ENCODE peak calls at places on chromosomes 13 and 19, in five cellular contexts. I, R, B, Y and T are unnamed samples.

GRCh38 chr19:42441047-42441440 is 1.7 kb downstream of the CXCL17 start:
- DNase-seq in I (no peak), R (no peak), B (peak), Y (no peak), T (no peak)

GRCh38 chr13:46492946-46493345 is 60.0 kb upstream of the LRCH1 start:
- DNase-seq in I (peak), R (peak), B (peak), Y (peak), T (no peak)

GRCh38 chr19:1455336-1456120 is 5.6 kb downstream of the APC2 start:
- DNase-seq in I (peak), R (peak), B (peak), Y (peak), T (no peak)

GRCh38 chr13:53311561-53311960 is 282.9 kb downstream of the OLFM4 start:
- DNase-seq in I (no peak), R (peak), B (no peak), Y (no peak), T (peak)

GRCh38 chr19:31154021-31154420 is 195.2 kb downstream of the TSHZ3 start:
- DNase-seq in I (no peak), R (no peak), B (peak), Y (no peak), T (no peak)

GRCh38 chr13:85853901-85854663 is 54.9 kb upstream of the SLITRK6 start:
- DNase-seq in I (no peak), R (no peak), B (no peak), Y (no peak), T (no peak)

GRCh38 chr19:33285441-33285927 is 16.9 kb downstream of the CEBPA start:
- DNase-seq in I (no peak), R (no peak), B (no peak), Y (no peak), T (no peak)

GRCh38 chr13:39263531-39263930 is 225.3 kb downstream of the NHLRC3 start:
- DNase-seq in I (no peak), R (no peak), B (no peak), Y (no peak), T (no peak)

GRCh38 chr13:71218960-71219359 is 648.0 kb downstream of the DACH1 start:
- DNase-seq in I (no peak), R (peak), B (peak), Y (peak), T (no peak)

GRCh38 chr19:51136333-51136732 is 5.8 kb upstream of the SIGLEC7 start:
- DNase-seq in I (no peak), R (no peak), B (no peak), Y (no peak), T (no peak)

DNA sequence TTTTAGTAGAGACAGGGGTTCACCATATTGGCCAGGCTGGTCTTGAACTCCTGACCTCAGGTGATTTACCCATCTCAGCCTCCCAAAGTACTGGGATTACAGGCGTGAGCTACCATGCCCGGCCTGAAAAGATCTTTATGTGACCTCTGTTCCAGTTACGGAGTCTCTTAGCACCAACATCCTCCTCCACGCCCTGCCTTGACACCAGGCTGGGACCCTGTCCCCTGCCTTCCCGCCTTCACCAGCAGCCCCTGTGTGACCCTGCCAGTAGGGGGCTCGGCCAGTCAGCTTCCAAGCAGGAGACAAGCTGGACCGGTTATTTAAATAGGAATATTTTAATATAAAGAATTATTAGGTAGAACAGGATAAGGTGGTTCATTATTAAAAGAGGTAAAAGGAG is 54.2 kb downstream of the GPR12 start:
- DNase-seq in I (no peak), R (no peak), B (no peak), Y (no peak), T (no peak)
- TF ChIP-seq CTCF in I (no peak), R (peak), B (no peak), Y (no peak), T (no peak)

DNA sequence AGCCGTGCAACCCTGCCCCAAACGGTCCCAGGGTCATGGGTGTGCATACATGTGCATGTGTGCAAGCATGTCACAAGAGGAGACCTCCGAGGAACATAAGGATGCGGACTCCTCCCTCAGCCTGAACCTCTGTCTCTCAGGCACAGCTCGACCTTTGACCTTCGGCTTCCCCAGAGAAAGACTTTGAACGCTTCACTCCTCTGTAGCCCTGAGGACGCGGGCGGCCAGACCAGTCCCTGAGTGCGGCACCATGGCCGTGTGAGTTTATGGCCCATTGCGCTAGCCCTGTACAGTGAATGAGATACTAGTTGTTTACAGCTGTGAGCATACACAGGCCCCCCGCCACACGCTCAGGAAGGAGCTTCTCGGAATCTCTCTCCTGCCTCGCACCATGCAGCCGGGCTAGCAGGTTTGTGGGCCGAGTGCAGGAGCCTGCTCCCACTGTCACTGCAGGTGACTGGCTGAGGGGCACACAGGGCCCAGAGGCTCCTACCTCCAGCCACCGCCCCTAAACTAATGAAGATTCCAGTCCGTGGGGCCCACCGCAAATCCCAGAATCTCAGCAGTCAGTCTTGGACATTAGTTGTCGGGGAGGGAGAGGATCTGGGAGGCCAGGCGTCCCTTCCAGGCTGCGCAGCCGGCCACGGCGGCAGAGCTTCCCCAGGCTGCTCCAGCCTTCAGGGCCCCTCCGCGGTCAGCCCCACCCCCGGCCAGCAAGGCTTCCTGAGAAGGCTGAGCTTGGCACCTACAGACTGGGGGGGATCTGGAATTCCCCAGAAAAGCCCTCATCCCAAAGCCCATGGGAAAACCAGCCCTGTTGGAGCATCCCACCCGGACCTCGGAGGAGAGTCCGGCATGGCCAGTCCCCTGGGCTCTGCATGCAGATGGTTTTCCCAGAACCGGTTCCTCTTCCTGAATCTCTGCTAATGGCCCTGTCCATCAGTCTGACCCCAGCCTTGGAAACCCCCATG is 10.6 kb downstream of the RASA3 start:
- DNase-seq in I (no peak), R (peak), B (no peak), Y (no peak), T (no peak)
- H3K4me3 ChIP-seq in I (no peak), R (no peak), B (no peak), Y (no peak), T (no peak)

DNA sequence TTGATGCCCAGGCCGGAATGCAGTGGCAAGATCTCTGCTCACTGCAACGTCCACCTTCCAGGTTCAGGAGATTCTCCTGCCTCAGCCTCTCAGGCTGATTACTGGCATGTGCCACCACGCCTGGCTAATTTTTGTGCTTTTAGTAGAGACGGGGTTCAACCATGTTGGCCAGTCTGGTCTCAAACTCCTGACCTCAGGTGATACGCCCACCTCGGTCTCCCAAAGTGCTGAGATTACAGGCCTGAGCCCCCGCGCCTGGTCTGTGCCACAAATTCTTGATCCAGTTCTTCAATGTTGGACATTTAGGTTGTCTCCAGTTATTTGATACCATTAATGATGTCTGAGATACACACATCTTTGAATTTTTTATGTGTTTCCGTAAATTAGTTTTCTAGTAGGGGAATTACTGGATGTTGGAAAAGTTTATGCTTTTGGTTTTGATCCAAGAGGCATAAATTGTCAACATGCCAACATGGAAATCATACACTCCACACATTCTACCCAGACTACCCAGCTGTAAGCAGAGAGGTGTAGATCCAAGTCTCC is 525 bp upstream of the COG3 start:
- DNase-seq in I (no peak), R (no peak), B (no peak), Y (no peak), T (no peak)
- TF ChIP-seq CTCF in I (no peak), R (no peak), B (no peak), Y (no peak), T (peak)

GRCh38 chr19:38386300-38386967 is 1.4 kb downstream of the GGN start:
- DNase-seq in I (no peak), R (peak), B (no peak), Y (no peak), T (no peak)
- H3K4me3 ChIP-seq in I (no peak), R (peak), B (no peak), Y (no peak), T (no peak)

DNA sequence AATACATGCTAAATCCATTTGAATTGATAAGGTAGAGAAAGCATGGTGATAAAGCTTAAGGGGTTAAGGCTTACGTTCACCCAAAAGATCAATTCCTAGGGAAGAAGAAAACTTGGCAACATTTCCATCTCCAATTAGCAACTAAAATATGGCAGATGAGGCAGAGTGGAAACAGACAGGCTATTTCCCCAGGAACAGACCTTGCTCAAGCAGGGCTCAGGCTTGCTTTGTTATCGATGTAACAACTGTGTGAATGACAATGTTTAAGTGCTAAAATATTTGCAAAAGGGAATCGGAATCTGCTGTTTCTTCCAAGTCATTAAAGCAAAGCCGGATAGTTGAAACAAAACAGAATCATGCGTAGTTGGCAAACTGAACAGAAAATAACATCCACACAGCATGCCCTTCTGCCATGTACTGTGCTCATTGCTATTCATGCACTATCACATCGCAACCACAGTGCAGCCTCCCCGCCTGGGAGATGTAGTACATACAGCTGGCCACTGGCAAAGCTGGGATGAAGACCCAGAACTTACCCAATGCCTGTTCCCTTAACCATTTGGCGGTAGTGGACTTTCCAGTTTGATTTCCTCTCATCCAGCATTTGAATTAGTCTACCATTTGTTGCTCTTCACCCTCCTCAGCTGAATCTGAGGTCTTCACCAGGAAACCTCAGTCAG is 799.1 kb downstream of the DIAPH3 start:
- DNase-seq in I (peak), R (peak), B (no peak), Y (no peak), T (no peak)
- TF ChIP-seq CTCF in I (peak), R (peak), B (no peak), Y (no peak), T (no peak)

DNA sequence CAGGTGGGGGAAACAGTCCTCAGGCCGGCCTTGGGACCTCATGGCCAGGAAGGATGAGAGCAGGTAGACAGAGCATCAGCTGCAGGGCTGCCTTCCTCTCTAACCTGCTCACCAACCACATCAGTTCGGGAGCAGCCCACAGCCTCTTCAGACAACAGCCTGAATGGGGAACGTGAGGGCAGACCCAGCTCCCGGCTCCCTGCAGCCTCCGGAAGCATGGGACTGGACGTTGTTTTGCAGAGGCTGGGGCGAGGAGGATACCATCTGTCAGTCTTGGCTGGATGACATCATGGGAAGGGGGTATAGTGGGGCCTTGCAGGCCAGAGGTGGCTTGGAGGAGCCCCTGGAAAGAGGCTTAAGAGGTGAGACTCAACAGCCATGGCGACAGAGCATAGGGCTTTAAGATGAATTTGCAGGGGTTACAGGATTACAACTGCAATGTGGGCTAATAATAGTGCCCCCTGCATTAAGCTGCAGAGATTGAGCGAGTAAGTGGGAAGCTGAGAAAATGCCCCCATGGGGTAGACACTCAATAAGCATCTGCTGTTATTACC is 1.5 kb downstream of the FXYD3 start:
- DNase-seq in I (no peak), R (no peak), B (no peak), Y (no peak), T (no peak)
- H3K4me3 ChIP-seq in I (no peak), R (no peak), B (peak), Y (no peak), T (no peak)